ENCODE peak calls at places on chromosomes 16 and 17, in four cellular contexts. A is midbrain, U is T-helper 2 cell, J is iPS-NIHi11. Y is an unnamed sample.

GRCh38 chr17:76189741-76190140 is 48.7 kb upstream of the FOXJ1 start:
- DNase-seq in A (no peak), U (no peak), J (no peak), Y (no peak)

GRCh38 chr16:4509420-4509819 is 29.2 kb downstream of the CDIP1 start:
- DNase-seq in J (no peak), A (no peak), U (no peak), Y (no peak)

GRCh38 chr17:17445925-17446665 is 30.7 kb upstream of the MED9 start:
- DNase-seq in U (no peak), J (no peak), A (no peak), Y (no peak)

GRCh38 chr16:22397459-22397858 is 23.0 kb upstream of the CDR2 start:
- DNase-seq in A (no peak), J (no peak), U (no peak), Y (no peak)

GRCh38 chr17:76540381-76541300 is 797 bp downstream of the PRCD start:
- DNase-seq in A (peak), U (no peak), J (peak), Y (peak)

GRCh38 chr16:84507011-84507982 is 2.8 kb upstream of the MEAK7 start:
- DNase-seq in J (no peak), U (no peak), A (no peak), Y (no peak)

GRCh38 chr16:84239910-84240309 is at the start of gene KCNG4:
- DNase-seq in J (peak), A (no peak), U (no peak), Y (no peak)

GRCh38 chr16:4674926-4675530 is 18.3 kb upstream of the NUDT16L1 start:
- DNase-seq in J (no peak), U (no peak), A (no peak), Y (no peak)

GRCh38 chr17:43871947-43872690 is 25.1 kb downstream of the CD300LG start:
- DNase-seq in J (no peak), U (no peak), A (no peak), Y (no peak)

GRCh38 chr16:48613061-48613957 is 3.3 kb upstream of the N4BP1 start:
- DNase-seq in J (no peak), A (no peak), U (no peak), Y (no peak)

GRCh38 chr16:57245472-57246113 is 534 bp downstream of the ARL2BP start:
- DNase-seq in U (no peak), J (peak), A (no peak), Y (no peak)

GRCh38 chr16:6447046-6447445 is 885.6 kb upstream of the RBFOX1 start:
- DNase-seq in A (no peak), U (no peak), J (no peak), Y (no peak)

GRCh38 chr16:24013054-24013636 is 177.4 kb downstream of the PRKCB start:
- DNase-seq in J (no peak), A (no peak), U (no peak), Y (no peak)

GRCh38 chr16:86951831-86952598 is 365.2 kb downstream of the C16orf95 start:
- DNase-seq in U (no peak), A (no peak), J (no peak), Y (no peak)

GRCh38 chr17:81552244-81553017 is at the start of gene FAAP100:
- DNase-seq in U (peak), A (peak), J (peak), Y (peak)

GRCh38 chr17:56185905-56186783 is 32.9 kb downstream of the ANKFN1 start:
- DNase-seq in A (no peak), J (no peak), U (no peak), Y (no peak)

GRCh38 chr16:4101421-4102275 is 14.6 kb downstream of the ADCY9 start:
- DNase-seq in J (no peak), A (no peak), U (no peak), Y (no peak)

GRCh38 chr16:49748322-49748721 is 107.6 kb downstream of the ZNF423 start:
- DNase-seq in U (no peak), A (no peak), J (no peak), Y (no peak)

GRCh38 chr16:26475579-26475978 is 591.1 kb upstream of the C16orf82 start:
- DNase-seq in J (no peak), A (no peak), U (no peak), Y (no peak)

GRCh38 chr17:78356163-78356713 is 3.6 kb downstream of the SOCS3 start:
- DNase-seq in J (no peak), A (no peak), U (peak), Y (peak)

GRCh38 chr17:30174556-30174955 is 57.9 kb downstream of the NSRP1 start:
- DNase-seq in A (no peak), U (no peak), J (no peak), Y (no peak)

GRCh38 chr17:65064452-65065019 is 8.0 kb upstream of the GNA13 start:
- DNase-seq in A (no peak), J (no peak), U (no peak), Y (no peak)

GRCh38 chr16:50559804-50560514 is 11.8 kb downstream of the NKD1 start:
- DNase-seq in U (no peak), A (peak), J (no peak), Y (no peak)

GRCh38 chr17:72069744-72070143 is 51.1 kb upstream of the SOX9 start:
- DNase-seq in U (no peak), J (no peak), A (no peak), Y (no peak)

GRCh38 chr17:17305282-17305801 is 2.2 kb downstream of the NT5M start:
- DNase-seq in U (no peak), J (no peak), A (no peak), Y (no peak)

GRCh38 chr17:55320594-55321506 is 56.1 kb downstream of the HLF start:
- DNase-seq in A (no peak), U (no peak), J (no peak), Y (no peak)

GRCh38 chr17:50947844-50948514 is 81.8 kb upstream of the TOB1 start:
- DNase-seq in J (no peak), A (peak), U (no peak), Y (no peak)

GRCh38 chr17:72462814-72463213 is 342.0 kb downstream of the SOX9 start:
- DNase-seq in U (no peak), J (no peak), A (no peak), Y (no peak)

GRCh38 chr17:63309021-63309420 is 137.1 kb downstream of the CYB561 start:
- DNase-seq in J (no peak), A (no peak), U (no peak), Y (no peak)

GRCh38 chr17:30573603-30574175 is 96.5 kb downstream of the GOSR1 start:
- DNase-seq in U (no peak), A (no peak), J (no peak), Y (no peak)

GRCh38 chr17:82872591-82873520 is 33.0 kb upstream of the ZNF750 start:
- DNase-seq in U (no peak), J (no peak), A (no peak), Y (no peak)

GRCh38 chr16:89791278-89791995 is 25.0 kb downstream of the FANCA start:
- DNase-seq in J (no peak), U (no peak), A (no peak), Y (no peak)

GRCh38 chr17:9199474-9200196 is 178.3 kb downstream of the NTN1 start:
- DNase-seq in A (no peak), J (peak), U (no peak), Y (no peak)

GRCh38 chr17:81902653-81903414 is 796 bp downstream of the NPB start:
- DNase-seq in J (peak), A (no peak), U (no peak), Y (no peak)

GRCh38 chr16:11410382-11411058 is 65.3 kb downstream of the RMI2 start:
- DNase-seq in A (no peak), J (no peak), U (no peak), Y (no peak)

GRCh38 chr17:63550816-63551639 is 751 bp downstream of the DCAF7 start:
- DNase-seq in J (peak), A (no peak), U (no peak), Y (no peak)

GRCh38 chr17:33435716-33436301 is 142.7 kb upstream of the ASIC2 start:
- DNase-seq in U (no peak), J (no peak), A (no peak), Y (no peak)

GRCh38 chr17:2264023-2264860 is 39.3 kb downstream of the SMG6 start:
- DNase-seq in J (no peak), U (no peak), A (no peak), Y (no peak)

GRCh38 chr16:30369938-30370443 is 303 bp downstream of the TBC1D10B start:
- DNase-seq in U (no peak), A (no peak), J (peak), Y (no peak)